ENCODE peak calls at places on chromosomes 13 and 19, in nine cellular contexts. K is amniotic stem cell; B is NAMALWA; V is AG20443; T is amygdala; Y is PC-3; X is activated CD4-positive, alpha-beta T cell treated with anti-CD3 and anti-CD28 coated beads, Interleukin-2, amount 50 U/mL, for 24 hours; H is T-helper 1 cell; Q is MV-4-11. I is an unnamed sample.

GRCh38 chr19:8515317-8515716 is 1.4 kb upstream of the ZNF414 start:
- DNase-seq in K (no peak), B (no peak), V (no peak), T (no peak), Y (no peak), X (peak), H (no peak), Q (peak), I (no peak)

GRCh38 chr13:32040689-32041088 is 9.1 kb downstream of the FRY start:
- DNase-seq in K (no peak), B (no peak), V (no peak), T (no peak), Y (no peak), X (no peak), H (no peak), Q (no peak), I (no peak)

GRCh38 chr13:77584111-77584510 is 48.6 kb downstream of the SCEL start:
- DNase-seq in K (no peak), B (no peak), V (no peak), T (peak), Y (no peak), X (no peak), H (no peak), Q (no peak), I (peak)

GRCh38 chr19:7461841-7462629 is 26.8 kb downstream of the PEX11G start:
- DNase-seq in K (no peak), B (no peak), V (no peak), T (no peak), Y (no peak), X (no peak), H (no peak), Q (no peak), I (no peak)

GRCh38 chr19:55812449-55812848 is 19.4 kb downstream of the NLRP11 start:
- DNase-seq in K (no peak), B (no peak), V (no peak), T (no peak), Y (no peak), X (no peak), H (no peak), Q (no peak), I (no peak)

GRCh38 chr19:1265611-1266115 is 3.5 kb upstream of the CIRBP start:
- DNase-seq in K (peak), B (no peak), V (peak), T (no peak), Y (peak), X (no peak), H (no peak), Q (peak), I (peak)

GRCh38 chr19:2055871-2056809 is 5.1 kb upstream of the MKNK2 start:
- DNase-seq in K (no peak), B (no peak), V (peak), T (no peak), Y (peak), X (no peak), H (no peak), Q (no peak), I (peak)

GRCh38 chr13:98098511-98098910 is 44.4 kb upstream of the FARP1 start:
- DNase-seq in K (peak), B (no peak), V (peak), T (no peak), Y (no peak), X (no peak), H (no peak), Q (no peak), I (no peak)

GRCh38 chr19:29367701-29368306 is 154.9 kb upstream of the UQCRFS1 start:
- DNase-seq in K (no peak), B (no peak), V (peak), T (no peak), Y (no peak), X (no peak), H (no peak), Q (no peak), I (no peak)

GRCh38 chr19:33456845-33457220 is 64.8 kb downstream of the PEPD start:
- DNase-seq in K (no peak), B (no peak), V (no peak), T (no peak), Y (no peak), X (no peak), H (no peak), Q (no peak), I (no peak)

GRCh38 chr19:50486823-50487515 is 10.3 kb upstream of the GARIN5A start:
- DNase-seq in K (no peak), B (peak), V (no peak), T (no peak), Y (peak), X (peak), H (no peak), Q (peak), I (peak)

GRCh38 chr13:23506821-23507210 is 63.4 kb upstream of the TNFRSF19 start:
- DNase-seq in K (peak), B (no peak), V (peak), T (no peak), Y (peak), X (no peak), H (no peak), Q (no peak), I (peak)

GRCh38 chr19:55617426-55617825 is 6.9 kb downstream of the ZNF784 start:
- DNase-seq in K (no peak), B (no peak), V (no peak), T (no peak), Y (no peak), X (no peak), H (no peak), Q (no peak), I (no peak)

GRCh38 chr13:21825186-21825585 is 154.3 kb downstream of the FGF9 start:
- DNase-seq in K (no peak), B (no peak), V (no peak), T (no peak), Y (no peak), X (no peak), H (no peak), Q (no peak), I (no peak)

GRCh38 chr19:33502991-33503790 is 18.4 kb downstream of the PEPD start:
- DNase-seq in K (no peak), B (no peak), V (no peak), T (no peak), Y (no peak), X (no peak), H (no peak), Q (no peak), I (no peak)

GRCh38 chr13:39524795-39525194 is 78.2 kb downstream of the LHFPL6 start:
- DNase-seq in K (no peak), B (no peak), V (no peak), T (no peak), Y (no peak), X (no peak), H (no peak), Q (no peak), I (no peak)

GRCh38 chr13:112143046-112143752 is 76.2 kb downstream of the SOX1 start:
- DNase-seq in K (no peak), B (no peak), V (no peak), T (no peak), Y (no peak), X (no peak), H (no peak), Q (no peak), I (no peak)

GRCh38 chr13:98022210-98022609 is 68.7 kb downstream of the IPO5 start:
- DNase-seq in K (no peak), B (no peak), V (peak), T (peak), Y (peak), X (no peak), H (no peak), Q (no peak), I (peak)

GRCh38 chr13:90091611-90092010 is 1255.9 kb upstream of the MIR17HG start:
- DNase-seq in K (no peak), B (peak), V (no peak), T (no peak), Y (no peak), X (no peak), H (no peak), Q (peak), I (no peak)

GRCh38 chr13:82739881-82740280 is 1142.4 kb downstream of the SLITRK1 start:
- DNase-seq in K (no peak), B (no peak), V (no peak), T (no peak), Y (peak), X (no peak), H (no peak), Q (no peak), I (no peak)

GRCh38 chr19:3801412-3802096 is 15.4 kb upstream of the MATK start:
- DNase-seq in K (no peak), B (no peak), V (peak), T (peak), Y (peak), X (no peak), H (no peak), Q (no peak), I (no peak)

GRCh38 chr19:14450168-14450874 is 17.2 kb downstream of the PKN1 start:
- DNase-seq in K (no peak), B (peak), V (peak), T (no peak), Y (peak), X (peak), H (no peak), Q (peak), I (peak)

GRCh38 chr13:113220877-113221276 is 11.5 kb downstream of the CUL4A start:
- DNase-seq in K (no peak), B (no peak), V (no peak), T (no peak), Y (no peak), X (no peak), H (no peak), Q (no peak), I (no peak)

GRCh38 chr19:47284324-47284899 is 9.7 kb downstream of the INAFM1 start:
- DNase-seq in K (peak), B (peak), V (peak), T (no peak), Y (peak), X (peak), H (no peak), Q (peak), I (no peak)

GRCh38 chr19:18975011-18975410 is 34.0 kb upstream of the HOMER3 start:
- DNase-seq in K (no peak), B (no peak), V (no peak), T (no peak), Y (peak), X (no peak), H (no peak), Q (peak), I (no peak)

GRCh38 chr13:19601749-19602725 is 31.4 kb upstream of the MPHOSPH8 start:
- DNase-seq in K (no peak), B (peak), V (peak), T (no peak), Y (peak), X (no peak), H (no peak), Q (peak), I (peak)

GRCh38 chr13:73656863-73657262 is 477.3 kb downstream of the KLF12 start:
- DNase-seq in K (no peak), B (no peak), V (no peak), T (no peak), Y (peak), X (no peak), H (no peak), Q (no peak), I (no peak)

GRCh38 chr19:51802775-51803174 is 7.8 kb downstream of the FPR3 start:
- DNase-seq in K (no peak), B (no peak), V (no peak), T (no peak), Y (no peak), X (no peak), H (no peak), Q (no peak), I (no peak)

GRCh38 chr13:36736119-36736726 is 62.4 kb downstream of the SERTM1 start:
- DNase-seq in K (peak), B (peak), V (peak), T (peak), Y (peak), X (peak), H (no peak), Q (peak), I (peak)

I was measured in MG63.